ENCODE peak calls at places on chromosome X, in nine cellular contexts. One of them, this sample, is unnamed.

GRCh38 chrX:149962859-149963757 is 24.8 kb upstream of the EOLA2 start:
- DNase-seq in CD4-positive, alpha-beta T cell: no peak
- DNase-seq in lower lobe of right lung: no peak
- DNase-seq in coronary artery: no peak
- DNase-seq in CD4-positive, alpha-beta memory T cell: peak
- DNase-seq in substantia nigra: no peak
- DNase-seq in tibial nerve: peak
- DNase-seq in HCT116: peak
- DNase-seq in body of pancreas: peak
- DNase-seq in this sample: peak

GRCh38 chrX:2463973-2464676 is 36.7 kb downstream of the DHRSX start:
- DNase-seq in HCT116: peak
- DNase-seq in tibial nerve: no peak
- DNase-seq in CD4-positive, alpha-beta T cell: no peak
- DNase-seq in body of pancreas: no peak
- DNase-seq in substantia nigra: no peak
- DNase-seq in lower lobe of right lung: peak
- DNase-seq in coronary artery: no peak
- DNase-seq in CD4-positive, alpha-beta memory T cell: no peak
- DNase-seq in this sample: no peak

GRCh38 chrX:53088136-53088974 is 5.6 kb upstream of the KANTR start:
- DNase-seq in body of pancreas: peak
- DNase-seq in lower lobe of right lung: peak
- DNase-seq in tibial nerve: peak
- DNase-seq in substantia nigra: no peak
- DNase-seq in CD4-positive, alpha-beta memory T cell: peak
- DNase-seq in coronary artery: peak
- DNase-seq in HCT116: no peak
- DNase-seq in CD4-positive, alpha-beta T cell: peak
- DNase-seq in this sample: no peak

GRCh38 chrX:133921764-133922389 is 63.5 kb downstream of the GPC3 start:
- DNase-seq in body of pancreas: peak
- DNase-seq in substantia nigra: no peak
- DNase-seq in tibial nerve: no peak
- DNase-seq in CD4-positive, alpha-beta T cell: peak
- DNase-seq in CD4-positive, alpha-beta memory T cell: peak
- DNase-seq in lower lobe of right lung: peak
- DNase-seq in HCT116: peak
- DNase-seq in coronary artery: no peak
- DNase-seq in this sample: peak

GRCh38 chrX:50448565-50448964 is 22.1 kb downstream of the DGKK start:
- DNase-seq in tibial nerve: no peak
- DNase-seq in lower lobe of right lung: no peak
- DNase-seq in coronary artery: no peak
- DNase-seq in substantia nigra: no peak
- DNase-seq in HCT116: peak
- DNase-seq in body of pancreas: no peak
- DNase-seq in CD4-positive, alpha-beta memory T cell: no peak
- DNase-seq in CD4-positive, alpha-beta T cell: no peak
- DNase-seq in this sample: no peak

GRCh38 chrX:30308263-30309138 is 689 bp downstream of the NR0B1 start:
- DNase-seq in substantia nigra: no peak
- DNase-seq in body of pancreas: peak
- DNase-seq in HCT116: no peak
- DNase-seq in CD4-positive, alpha-beta T cell: no peak
- DNase-seq in tibial nerve: no peak
- DNase-seq in coronary artery: no peak
- DNase-seq in lower lobe of right lung: peak
- DNase-seq in CD4-positive, alpha-beta memory T cell: no peak
- DNase-seq in this sample: no peak

GRCh38 chrX:111581086-111581485 is 69.6 kb downstream of the SERTM2 start:
- DNase-seq in HCT116: no peak
- DNase-seq in lower lobe of right lung: no peak
- DNase-seq in body of pancreas: no peak
- DNase-seq in substantia nigra: no peak
- DNase-seq in coronary artery: no peak
- DNase-seq in tibial nerve: no peak
- DNase-seq in CD4-positive, alpha-beta memory T cell: no peak
- DNase-seq in CD4-positive, alpha-beta T cell: no peak
- DNase-seq in this sample: no peak

GRCh38 chrX:9436812-9437211 is 28.0 kb upstream of the TBL1X start:
- DNase-seq in coronary artery: no peak
- DNase-seq in CD4-positive, alpha-beta T cell: no peak
- DNase-seq in body of pancreas: no peak
- DNase-seq in substantia nigra: no peak
- DNase-seq in tibial nerve: no peak
- DNase-seq in CD4-positive, alpha-beta memory T cell: no peak
- DNase-seq in HCT116: no peak
- DNase-seq in lower lobe of right lung: no peak
- DNase-seq in this sample: no peak

GRCh38 chrX:51899741-51900140 is 6.3 kb downstream of the MAGED1 start:
- DNase-seq in lower lobe of right lung: no peak
- DNase-seq in substantia nigra: no peak
- DNase-seq in CD4-positive, alpha-beta T cell: no peak
- DNase-seq in HCT116: no peak
- DNase-seq in body of pancreas: no peak
- DNase-seq in tibial nerve: no peak
- DNase-seq in CD4-positive, alpha-beta memory T cell: no peak
- DNase-seq in coronary artery: no peak
- DNase-seq in this sample: no peak

GRCh38 chrX:56802428-56802827 is 73.4 kb downstream of the NBDY start:
- DNase-seq in lower lobe of right lung: no peak
- DNase-seq in body of pancreas: no peak
- DNase-seq in CD4-positive, alpha-beta T cell: no peak
- DNase-seq in coronary artery: peak
- DNase-seq in tibial nerve: no peak
- DNase-seq in HCT116: no peak
- DNase-seq in CD4-positive, alpha-beta memory T cell: no peak
- DNase-seq in substantia nigra: no peak
- DNase-seq in this sample: no peak
- H3K27ac ChIP-seq in lower lobe of right lung: no peak
- H3K27ac ChIP-seq in body of pancreas: no peak
- H3K27ac ChIP-seq in CD4-positive, alpha-beta T cell: no peak
- H3K27ac ChIP-seq in coronary artery: no peak
- H3K27ac ChIP-seq in tibial nerve: peak
- H3K27ac ChIP-seq in HCT116: no peak
- H3K27ac ChIP-seq in CD4-positive, alpha-beta memory T cell: no peak
- H3K27ac ChIP-seq in substantia nigra: no peak
- H3K27ac ChIP-seq in this sample: no peak

DNA sequence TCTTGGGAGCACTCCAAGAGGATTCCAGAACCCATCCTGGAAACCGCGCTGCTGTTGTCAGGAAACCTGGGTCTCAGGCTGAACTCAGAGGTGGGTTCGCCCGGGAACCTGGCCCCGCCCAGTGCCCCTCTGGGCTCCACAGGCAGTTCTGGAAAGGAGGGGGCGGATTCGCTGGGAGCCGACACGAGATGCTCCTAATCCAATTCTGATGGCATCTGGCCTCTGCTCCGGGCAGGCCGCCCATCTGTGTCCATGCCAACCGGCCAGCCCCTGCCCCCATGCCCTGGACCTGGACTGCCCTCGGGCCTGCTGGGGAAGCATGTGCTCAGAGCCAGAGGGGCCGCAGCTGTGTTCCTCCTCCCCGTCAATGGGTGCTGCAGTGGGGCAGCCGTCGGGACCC is 21.0 kb downstream of the ATP2B3 start:
- DNase-seq in tibial nerve: no peak
- DNase-seq in CD4-positive, alpha-beta T cell: no peak
- DNase-seq in substantia nigra: no peak
- DNase-seq in body of pancreas: peak
- DNase-seq in HCT116: no peak
- DNase-seq in lower lobe of right lung: no peak
- DNase-seq in CD4-positive, alpha-beta memory T cell: no peak
- DNase-seq in coronary artery: no peak
- DNase-seq in this sample: no peak
- H3K27ac ChIP-seq in tibial nerve: no peak
- H3K27ac ChIP-seq in CD4-positive, alpha-beta T cell: no peak
- H3K27ac ChIP-seq in substantia nigra: no peak
- H3K27ac ChIP-seq in body of pancreas: no peak
- H3K27ac ChIP-seq in HCT116: no peak
- H3K27ac ChIP-seq in lower lobe of right lung: no peak
- H3K27ac ChIP-seq in CD4-positive, alpha-beta memory T cell: no peak
- H3K27ac ChIP-seq in coronary artery: no peak
- H3K27ac ChIP-seq in this sample: no peak

GRCh38 chrX:12210921-12211320 is 72.6 kb downstream of the FRMPD4 start:
- DNase-seq in body of pancreas: no peak
- DNase-seq in lower lobe of right lung: no peak
- DNase-seq in CD4-positive, alpha-beta memory T cell: no peak
- DNase-seq in CD4-positive, alpha-beta T cell: no peak
- DNase-seq in HCT116: no peak
- DNase-seq in substantia nigra: no peak
- DNase-seq in coronary artery: no peak
- DNase-seq in tibial nerve: no peak
- DNase-seq in this sample: no peak
- H3K27ac ChIP-seq in body of pancreas: no peak
- H3K27ac ChIP-seq in lower lobe of right lung: no peak
- H3K27ac ChIP-seq in CD4-positive, alpha-beta memory T cell: no peak
- H3K27ac ChIP-seq in CD4-positive, alpha-beta T cell: no peak
- H3K27ac ChIP-seq in HCT116: no peak
- H3K27ac ChIP-seq in substantia nigra: no peak
- H3K27ac ChIP-seq in coronary artery: no peak
- H3K27ac ChIP-seq in tibial nerve: no peak
- H3K27ac ChIP-seq in this sample: no peak

DNA sequence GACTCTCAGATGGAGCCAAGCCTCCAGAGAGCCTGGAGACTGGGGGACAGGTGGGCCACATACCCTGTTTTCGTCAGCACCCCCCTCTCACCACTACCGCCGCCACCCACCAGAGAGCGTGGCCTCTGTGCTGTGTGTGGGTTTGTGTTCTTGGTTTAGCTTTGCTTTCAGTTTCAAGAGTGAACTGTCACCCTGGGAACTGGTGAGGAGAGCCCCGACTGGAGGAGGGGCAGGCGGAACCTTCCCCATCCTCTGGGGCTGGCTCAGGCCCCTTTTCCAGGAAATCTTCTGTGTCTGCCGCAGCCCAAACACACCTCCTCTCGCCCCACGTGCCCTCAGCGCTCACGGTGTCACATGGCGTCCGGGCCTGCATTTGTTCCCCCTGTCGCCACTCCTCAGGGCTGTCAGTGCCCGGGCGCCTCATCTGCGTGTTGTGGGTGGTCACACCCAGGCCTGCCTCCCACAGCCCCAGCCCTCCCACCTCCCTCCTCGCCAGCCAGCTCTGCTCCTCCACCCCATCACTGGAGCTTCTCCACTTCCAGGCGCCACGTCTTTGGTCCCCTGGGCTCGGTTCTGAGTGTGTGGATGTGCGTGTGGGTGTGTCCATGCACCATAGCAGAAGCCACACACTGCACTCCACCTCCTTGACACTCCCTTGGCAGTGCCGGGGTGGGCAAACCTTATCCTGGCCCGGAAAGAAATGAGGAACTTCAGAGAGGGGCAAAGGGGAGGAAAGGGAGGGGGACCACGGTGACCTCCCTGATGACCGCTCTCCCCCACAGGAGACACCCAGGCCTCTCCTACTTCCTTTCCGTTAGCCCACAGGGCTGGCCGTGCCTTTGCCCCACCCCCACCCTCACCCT is 27.8 kb downstream of the ELF4 start:
- DNase-seq in HCT116: no peak
- DNase-seq in coronary artery: no peak
- DNase-seq in CD4-positive, alpha-beta T cell: peak
- DNase-seq in body of pancreas: no peak
- DNase-seq in tibial nerve: no peak
- DNase-seq in substantia nigra: no peak
- DNase-seq in CD4-positive, alpha-beta memory T cell: peak
- DNase-seq in lower lobe of right lung: peak
- DNase-seq in this sample: no peak
- H3K27ac ChIP-seq in HCT116: no peak
- H3K27ac ChIP-seq in coronary artery: peak
- H3K27ac ChIP-seq in CD4-positive, alpha-beta T cell: peak
- H3K27ac ChIP-seq in body of pancreas: no peak
- H3K27ac ChIP-seq in tibial nerve: no peak
- H3K27ac ChIP-seq in substantia nigra: no peak
- H3K27ac ChIP-seq in CD4-positive, alpha-beta memory T cell: peak
- H3K27ac ChIP-seq in lower lobe of right lung: peak
- H3K27ac ChIP-seq in this sample: no peak

DNA sequence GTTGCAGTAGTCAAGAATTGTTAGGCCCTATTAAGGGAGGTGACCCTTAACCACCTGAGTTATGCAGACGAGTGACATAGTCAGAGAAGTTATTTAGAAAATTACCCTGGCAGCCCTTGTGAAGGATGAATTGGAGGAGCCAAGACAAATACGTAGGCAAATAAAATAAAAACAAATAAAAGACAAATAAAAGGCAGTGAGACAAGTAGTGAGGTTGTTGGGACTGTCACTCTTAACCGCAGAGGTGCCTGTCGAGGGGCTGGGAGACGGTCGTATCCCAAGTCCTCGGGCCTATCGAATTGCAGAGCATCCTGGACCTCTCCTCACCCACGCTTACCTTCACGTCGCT is 58.0 kb upstream of the ZC4H2 start:
- DNase-seq in tibial nerve: no peak
- DNase-seq in HCT116: no peak
- DNase-seq in substantia nigra: no peak
- DNase-seq in lower lobe of right lung: no peak
- DNase-seq in body of pancreas: no peak
- DNase-seq in CD4-positive, alpha-beta T cell: no peak
- DNase-seq in CD4-positive, alpha-beta memory T cell: no peak
- DNase-seq in coronary artery: no peak
- DNase-seq in this sample: no peak
- H3K27ac ChIP-seq in tibial nerve: no peak
- H3K27ac ChIP-seq in HCT116: no peak
- H3K27ac ChIP-seq in substantia nigra: peak
- H3K27ac ChIP-seq in lower lobe of right lung: peak
- H3K27ac ChIP-seq in body of pancreas: no peak
- H3K27ac ChIP-seq in CD4-positive, alpha-beta T cell: peak
- H3K27ac ChIP-seq in CD4-positive, alpha-beta memory T cell: peak
- H3K27ac ChIP-seq in coronary artery: peak
- H3K27ac ChIP-seq in this sample: peak

GRCh38 chrX:100341111-100341510 is 69.0 kb downstream of the PCDH19 start:
- DNase-seq in lower lobe of right lung: no peak
- DNase-seq in coronary artery: no peak
- DNase-seq in CD4-positive, alpha-beta memory T cell: no peak
- DNase-seq in tibial nerve: no peak
- DNase-seq in body of pancreas: no peak
- DNase-seq in CD4-positive, alpha-beta T cell: no peak
- DNase-seq in HCT116: no peak
- DNase-seq in substantia nigra: no peak
- DNase-seq in this sample: no peak
- H3K27ac ChIP-seq in lower lobe of right lung: no peak
- H3K27ac ChIP-seq in coronary artery: no peak
- H3K27ac ChIP-seq in CD4-positive, alpha-beta memory T cell: no peak
- H3K27ac ChIP-seq in tibial nerve: no peak
- H3K27ac ChIP-seq in body of pancreas: no peak
- H3K27ac ChIP-seq in CD4-positive, alpha-beta T cell: no peak
- H3K27ac ChIP-seq in HCT116: no peak
- H3K27ac ChIP-seq in substantia nigra: no peak
- H3K27ac ChIP-seq in this sample: no peak

DNA sequence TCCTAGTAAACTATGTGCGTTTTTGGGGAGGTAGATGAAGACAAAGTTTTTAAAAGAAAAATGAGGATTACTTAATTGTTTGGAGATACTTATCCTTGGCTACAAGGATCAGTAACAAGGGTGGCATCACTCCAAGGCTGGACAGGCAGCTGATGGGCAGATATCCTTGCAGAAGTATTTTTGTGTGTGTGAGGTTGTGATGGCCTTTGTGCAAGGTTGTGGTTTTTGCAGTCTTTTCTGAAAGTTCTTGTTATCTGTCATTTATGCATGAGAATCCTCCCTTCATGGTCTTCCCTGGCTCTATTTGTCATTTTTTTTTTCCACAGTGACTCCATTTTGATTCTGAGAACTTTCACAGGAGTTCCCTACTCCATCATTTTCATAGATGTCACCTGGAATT is 96.0 kb upstream of the C1GALT1C1 start:
- DNase-seq in substantia nigra: no peak
- DNase-seq in body of pancreas: no peak
- DNase-seq in CD4-positive, alpha-beta memory T cell: no peak
- DNase-seq in tibial nerve: no peak
- DNase-seq in coronary artery: no peak
- DNase-seq in HCT116: no peak
- DNase-seq in CD4-positive, alpha-beta T cell: no peak
- DNase-seq in lower lobe of right lung: no peak
- DNase-seq in this sample: no peak
- H3K27ac ChIP-seq in substantia nigra: no peak
- H3K27ac ChIP-seq in body of pancreas: no peak
- H3K27ac ChIP-seq in CD4-positive, alpha-beta memory T cell: no peak
- H3K27ac ChIP-seq in tibial nerve: no peak
- H3K27ac ChIP-seq in coronary artery: no peak
- H3K27ac ChIP-seq in HCT116: no peak
- H3K27ac ChIP-seq in CD4-positive, alpha-beta T cell: no peak
- H3K27ac ChIP-seq in lower lobe of right lung: no peak
- H3K27ac ChIP-seq in this sample: no peak